ENCODE peak calls at places on chromosome 11, in nine cellular contexts. B, J, Q, C, X, H, M, A and Z are unnamed samples.

GRCh38 chr11:76732643-76733042 is 50.5 kb upstream of the TSKU start:
- DNase-seq in A (no peak), M (no peak), H (no peak), C (no peak), X (no peak), J (no peak), B (no peak), Q (no peak), Z (no peak)

GRCh38 chr11:7749456-7749855 is 43.2 kb upstream of the OVCH2 start:
- DNase-seq in X (no peak), Q (no peak), J (no peak), H (no peak), A (no peak), M (no peak), C (no peak), B (no peak), Z (no peak)

GRCh38 chr11:70000228-70000627 is 77.9 kb upstream of the ANO1 start:
- DNase-seq in B (no peak), A (no peak), Q (no peak), J (no peak), H (no peak), C (no peak), M (no peak), X (no peak), Z (no peak)

GRCh38 chr11:124900464-124900863 is 2.8 kb upstream of the ROBO4 start:
- DNase-seq in Q (peak), H (no peak), M (no peak), J (no peak), B (peak), A (no peak), C (no peak), X (no peak), Z (no peak)

GRCh38 chr11:26649884-26650283 is 72.0 kb downstream of the SLC5A12 start:
- DNase-seq in M (no peak), X (no peak), J (peak), H (no peak), A (no peak), B (peak), Q (peak), C (peak), Z (no peak)

GRCh38 chr11:3169952-3170755 is 5.0 kb upstream of the OSBPL5 start:
- DNase-seq in H (no peak), X (peak), B (peak), Q (no peak), J (no peak), M (no peak), A (no peak), C (no peak), Z (peak)

GRCh38 chr11:111230122-111230465 is 15.4 kb upstream of the POU2AF2 start:
- DNase-seq in B (no peak), J (no peak), A (no peak), M (no peak), X (no peak), Q (no peak), C (no peak), H (no peak), Z (no peak)

GRCh38 chr11:94553938-94554337 is 10.2 kb downstream of the FUT4 start:
- DNase-seq in J (no peak), A (no peak), H (no peak), X (no peak), C (no peak), B (peak), Q (no peak), M (no peak), Z (no peak)

GRCh38 chr11:117232911-117233409 is 489 bp downstream of the RNF214 start:
- DNase-seq in J (no peak), B (no peak), Q (no peak), X (peak), H (no peak), M (no peak), C (no peak), A (peak), Z (no peak)

GRCh38 chr11:1220941-1221721 is 1.7 kb upstream of the MUC5B start:
- DNase-seq in H (no peak), B (no peak), A (no peak), X (peak), J (no peak), C (no peak), M (no peak), Q (no peak), Z (peak)

GRCh38 chr11:61331636-61332035 is 1.3 kb downstream of the DDB1 start:
- DNase-seq in C (no peak), J (no peak), H (no peak), A (no peak), B (no peak), X (no peak), Q (no peak), M (no peak), Z (no peak)
- H3K4me3 ChIP-seq in C (peak), J (no peak), H (peak), A (peak), B (peak), X (peak), Q (peak), M (peak), Z (peak)

GRCh38 chr11:129803533-129803932 is 12.1 kb upstream of the TMEM45B start:
- DNase-seq in Q (no peak), M (no peak), C (peak), J (no peak), A (no peak), X (no peak), H (no peak), B (peak), Z (no peak)
- H3K27ac ChIP-seq in Q (no peak), M (no peak), C (peak), J (no peak), A (no peak), X (no peak), H (no peak), B (peak), Z (peak)

GRCh38 chr11:120814531-120815259 is 209.2 kb upstream of the TBCEL start:
- DNase-seq in H (no peak), J (no peak), M (no peak), X (peak), A (no peak), B (no peak), Q (no peak), C (no peak), Z (no peak)
- H3K4me3 ChIP-seq in H (no peak), J (no peak), M (no peak), X (no peak), A (no peak), B (no peak), Q (no peak), C (no peak), Z (no peak)

GRCh38 chr11:64723907-64724862 is 1.2 kb upstream of the NRXN2 start:
- DNase-seq in A (no peak), M (no peak), C (no peak), B (no peak), J (no peak), H (no peak), X (peak), Q (no peak), Z (no peak)
- H3K27ac ChIP-seq in A (no peak), M (no peak), C (no peak), B (no peak), J (no peak), H (no peak), X (peak), Q (no peak), Z (no peak)

GRCh38 chr11:66663741-66664296 is 13.9 kb downstream of the RBM4B start:
- DNase-seq in H (no peak), M (no peak), X (no peak), B (no peak), C (no peak), A (no peak), Q (no peak), J (no peak), Z (no peak)
- H3K4me3 ChIP-seq in H (no peak), M (no peak), X (no peak), B (no peak), C (no peak), A (no peak), Q (no peak), J (no peak), Z (no peak)

GRCh38 chr11:15707194-15707593 is 592.5 kb downstream of the INSC start:
- DNase-seq in Q (no peak), A (no peak), B (no peak), H (no peak), J (no peak), M (no peak), C (no peak), X (no peak), Z (no peak)
- H3K27ac ChIP-seq in Q (no peak), A (peak), B (no peak), H (no peak), J (no peak), M (no peak), C (no peak), X (no peak), Z (no peak)

GRCh38 chr11:13963169-13963948 is 836 bp downstream of the SPON1 start:
- DNase-seq in B (no peak), H (no peak), M (peak), A (no peak), X (peak), C (peak), J (no peak), Q (no peak), Z (no peak)

GRCh38 chr11:13964771-13965074 is 2.2 kb downstream of the SPON1 start:
- DNase-seq in J (no peak), X (no peak), C (no peak), H (no peak), A (no peak), Q (no peak), M (no peak), B (no peak), Z (no peak)

GRCh38 chr11:13965337-13965736 is 2.8 kb downstream of the SPON1 start:
- DNase-seq in Q (no peak), C (peak), X (no peak), J (no peak), A (no peak), H (no peak), B (no peak), M (no peak), Z (no peak)

GRCh38 chr11:13962562-13963168 is at the start of gene SPON1:
- DNase-seq in B (no peak), X (peak), C (peak), M (peak), A (no peak), H (peak), J (peak), Q (peak), Z (peak)

DNA sequence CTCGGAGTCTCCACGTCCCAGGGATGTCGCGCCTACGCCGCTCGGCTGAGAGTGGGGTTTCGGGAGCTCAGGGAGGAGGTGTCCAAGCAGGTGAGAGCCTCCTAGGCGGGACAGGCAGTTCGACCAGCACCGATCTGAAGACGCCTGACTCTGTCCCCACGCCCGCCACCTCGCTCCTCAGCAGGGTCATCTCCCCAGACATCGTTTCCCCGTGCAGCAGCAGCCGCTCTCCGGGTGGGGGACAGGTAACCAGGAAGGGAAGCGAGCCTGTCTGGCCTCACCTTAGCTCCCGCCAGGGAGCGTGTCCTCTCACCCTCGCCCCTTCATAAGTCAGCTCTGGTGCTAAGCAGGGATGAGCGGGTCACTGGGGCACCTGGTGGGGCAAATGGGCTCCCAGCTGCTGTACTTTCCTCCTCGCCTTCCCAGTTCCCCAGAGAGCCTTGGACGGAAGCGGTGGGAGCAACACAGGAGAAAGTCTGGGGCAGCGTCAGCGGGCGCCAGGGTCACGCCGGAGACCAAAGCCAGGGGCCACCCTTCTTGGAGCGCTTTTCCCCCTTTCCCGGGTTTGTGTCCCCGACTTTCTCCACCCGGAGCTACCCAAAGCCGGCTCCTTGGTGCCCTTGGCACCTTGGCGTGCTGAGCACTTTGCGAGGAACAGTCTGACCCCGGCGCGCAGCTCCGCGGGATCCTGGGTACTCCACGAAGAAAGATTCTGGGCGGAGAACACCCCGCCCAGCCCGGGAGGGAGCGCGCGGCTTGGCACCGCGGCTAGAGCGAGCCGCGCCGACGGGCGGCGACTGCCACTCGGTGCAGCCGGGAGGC is 1.6 kb downstream of the SPON1 start:
- DNase-seq in Q (no peak), A (no peak), X (no peak), J (no peak), H (peak), M (peak), C (peak), B (peak), Z (no peak)
- H3K4me3 ChIP-seq in Q (no peak), A (peak), X (peak), J (no peak), H (peak), M (peak), C (peak), B (peak), Z (peak)

DNA sequence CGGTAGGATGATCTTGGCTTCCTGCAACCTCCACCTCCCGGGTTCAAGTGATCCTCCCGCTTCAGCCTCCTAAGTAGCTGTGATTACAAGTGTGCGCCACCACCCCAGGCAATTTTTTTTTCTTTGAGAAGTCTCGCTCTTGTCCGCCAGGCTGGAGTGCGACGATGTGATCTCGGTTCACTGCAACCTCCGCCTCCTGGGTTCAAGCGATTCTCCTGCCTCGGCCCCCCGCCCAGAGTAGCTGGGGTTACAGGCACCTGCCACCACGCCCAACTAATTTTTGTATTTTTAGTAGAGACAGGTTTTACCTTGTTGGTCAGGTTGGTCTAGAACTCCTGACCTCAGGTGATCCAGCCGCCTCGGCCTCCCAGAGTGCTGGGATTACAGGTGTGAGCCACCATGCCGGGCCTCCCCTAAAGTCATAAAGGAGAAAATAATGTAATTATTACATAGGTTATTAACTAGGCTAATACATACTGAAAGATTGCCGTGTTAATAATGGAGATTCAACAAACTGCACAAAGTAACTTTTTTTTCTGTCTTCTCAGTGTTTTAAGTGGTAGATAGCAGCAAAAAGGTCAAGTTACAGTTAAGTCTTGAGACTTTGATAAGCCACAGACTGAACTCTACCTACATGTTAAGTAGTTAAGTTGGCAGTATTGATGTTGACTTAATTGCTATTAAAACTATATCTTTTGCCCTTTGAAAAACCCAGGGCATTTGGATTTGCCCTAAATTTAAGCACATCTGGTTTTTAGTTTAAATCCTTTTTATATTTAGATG is 3.9 kb downstream of the CAPRIN1 start:
- DNase-seq in A (no peak), C (no peak), Q (peak), X (no peak), J (no peak), M (no peak), H (no peak), B (no peak), Z (no peak)
- H3K27ac ChIP-seq in A (no peak), C (no peak), Q (peak), X (peak), J (peak), M (no peak), H (no peak), B (no peak), Z (no peak)

DNA sequence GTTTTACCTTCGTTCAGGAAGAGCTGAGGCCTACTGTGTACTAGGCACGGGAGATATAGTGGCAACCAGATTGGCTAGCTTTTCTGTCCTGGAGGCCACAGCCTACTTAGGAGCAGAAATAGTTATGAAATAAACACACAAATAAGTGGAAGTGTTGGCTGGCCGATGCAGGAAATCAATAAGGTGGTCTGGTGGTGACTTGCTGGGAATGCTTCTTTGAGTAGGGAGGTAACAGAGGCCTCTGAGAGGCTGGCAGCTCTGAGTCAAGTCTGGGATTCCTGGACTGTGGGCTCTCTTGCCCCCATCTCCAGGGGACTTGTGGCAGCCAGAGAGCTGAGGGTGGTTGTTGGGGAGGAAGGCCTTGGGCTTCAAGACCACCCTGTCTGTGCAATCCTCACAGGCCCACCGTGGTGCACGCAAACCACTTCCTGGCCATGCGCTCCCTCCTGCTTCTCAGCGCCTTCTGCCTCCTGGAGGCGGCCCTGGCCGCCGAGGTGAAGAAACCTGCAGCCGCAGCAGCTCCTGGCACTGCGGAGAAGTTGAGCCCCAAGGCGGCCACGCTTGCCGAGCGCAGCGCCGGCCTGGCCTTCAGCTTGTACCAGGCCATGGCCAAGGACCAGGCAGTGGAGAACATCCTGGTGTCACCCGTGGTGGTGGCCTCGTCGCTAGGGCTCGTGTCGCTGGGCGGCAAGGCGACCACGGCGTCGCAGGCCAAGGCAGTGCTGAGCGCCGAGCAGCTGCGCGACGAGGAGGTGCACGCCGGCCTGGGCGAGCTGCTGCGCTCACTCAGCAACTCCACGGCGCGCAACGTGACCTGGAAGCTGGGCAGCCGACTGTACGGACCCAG is 4.1 kb downstream of the SERPINH1 start:
- DNase-seq in A (no peak), C (no peak), Q (no peak), J (no peak), H (no peak), X (no peak), B (no peak), M (no peak), Z (no peak)
- H3K4me3 ChIP-seq in A (peak), C (no peak), Q (no peak), J (no peak), H (peak), X (no peak), B (no peak), M (peak), Z (no peak)